ENCODE peak calls at places on chromosomes 5 and 9, in nine cellular contexts. U, D, P, C, E, S, J, T and G are unnamed samples.

GRCh38 chr9:128969491-128969890 is 22.0 kb downstream of the NUP188 start:
- DNase-seq in U (no peak), D (no peak), P (no peak), C (no peak), E (no peak), S (no peak), J (no peak), T (no peak), G (no peak)

GRCh38 chr5:124612023-124612422 is 134.4 kb downstream of the ZNF608 start:
- DNase-seq in U (no peak), D (no peak), P (no peak), C (no peak), E (no peak), S (no peak), J (no peak), T (no peak), G (no peak)

GRCh38 chr5:55645304-55645703 is 66.8 kb downstream of the SLC38A9 start:
- DNase-seq in U (no peak), D (no peak), P (no peak), C (no peak), E (no peak), S (no peak), J (no peak), T (no peak), G (no peak)

GRCh38 chr9:136829981-136830885 is 12.0 kb upstream of the AJM1 start:
- DNase-seq in U (no peak), D (no peak), P (peak), C (no peak), E (no peak), S (no peak), J (peak), T (no peak), G (no peak)

GRCh38 chr5:133225671-133226152 is 173.9 kb downstream of the HSPA4 start:
- DNase-seq in U (peak), D (no peak), P (no peak), C (no peak), E (peak), S (no peak), J (peak), T (no peak), G (no peak)

GRCh38 chr5:65020492-65020891 is 251.8 kb downstream of the CWC27 start:
- DNase-seq in U (no peak), D (no peak), P (no peak), C (no peak), E (no peak), S (no peak), J (no peak), T (no peak), G (no peak)

GRCh38 chr5:74641014-74641777 is 668 bp upstream of the ENC1 start:
- DNase-seq in U (peak), D (no peak), P (peak), C (peak), E (peak), S (peak), J (peak), T (peak), G (no peak)

GRCh38 chr5:170760126-170760525 is 23.4 kb upstream of the GABRP start:
- DNase-seq in U (no peak), D (no peak), P (no peak), C (no peak), E (no peak), S (no peak), J (no peak), T (no peak), G (no peak)

GRCh38 chr9:69919461-69920061 is 98.9 kb downstream of the CFAP95 start:
- DNase-seq in U (no peak), D (peak), P (no peak), C (no peak), E (peak), S (no peak), J (no peak), T (no peak), G (no peak)

GRCh38 chr9:12463641-12464040 is 229.5 kb upstream of the TYRP1 start:
- DNase-seq in U (no peak), D (no peak), P (no peak), C (no peak), E (no peak), S (no peak), J (no peak), T (no peak), G (no peak)

GRCh38 chr5:166062092-166062491 is 2229.4 kb upstream of the WWC1 start:
- DNase-seq in U (no peak), D (no peak), P (no peak), C (no peak), E (no peak), S (no peak), J (no peak), T (no peak), G (no peak)

GRCh38 chr5:107512029-107512428 is 158.7 kb downstream of the EFNA5 start:
- DNase-seq in U (no peak), D (no peak), P (no peak), C (no peak), E (no peak), S (no peak), J (no peak), T (no peak), G (no peak)

GRCh38 chr9:89234636-89235035 is 56.0 kb upstream of the SHC3 start:
- DNase-seq in U (peak), D (no peak), P (no peak), C (no peak), E (peak), S (no peak), J (no peak), T (no peak), G (no peak)

DNA sequence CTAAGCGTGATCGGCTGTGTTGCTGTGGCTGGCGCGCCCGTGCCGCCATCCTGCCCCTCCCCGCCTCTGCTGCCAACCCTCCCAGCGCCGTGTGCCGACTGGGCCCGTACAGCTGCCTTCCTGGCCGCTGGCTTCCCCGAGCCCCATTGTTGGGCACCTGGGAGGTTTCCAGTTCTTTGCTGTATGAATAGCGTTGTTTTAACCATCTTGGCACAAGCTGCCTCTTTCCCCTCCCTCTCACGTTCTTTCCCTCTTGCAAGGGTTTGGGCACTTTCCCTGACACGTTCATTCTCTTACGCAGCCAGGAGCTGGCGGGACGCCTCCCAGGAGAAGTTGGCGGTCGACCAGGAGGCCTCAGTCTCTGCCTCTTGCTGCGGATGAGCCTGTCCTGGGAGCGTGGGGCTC is 43.1 kb upstream of the RXRA start:
- DNase-seq in U (peak), D (peak), P (peak), C (no peak), E (no peak), S (peak), J (peak), T (peak), G (no peak)
- H3K27ac ChIP-seq in U (peak), D (no peak), P (peak), C (no peak), E (no peak), S (peak), J (peak), T (peak), G (no peak)

GRCh38 chr9:72540348-72540873 is 19.0 kb downstream of the TMC1 start:
- DNase-seq in U (no peak), D (no peak), P (no peak), C (no peak), E (no peak), S (no peak), J (no peak), T (no peak), G (no peak)

GRCh38 chr9:72537011-72537545 is 15.7 kb downstream of the TMC1 start:
- DNase-seq in U (no peak), D (no peak), P (no peak), C (no peak), E (no peak), S (no peak), J (no peak), T (no peak), G (no peak)

GRCh38 chr9:72538926-72539702 is 17.7 kb downstream of the TMC1 start:
- DNase-seq in U (no peak), D (no peak), P (no peak), C (no peak), E (no peak), S (no peak), J (no peak), T (no peak), G (no peak)

GRCh38 chr9:72537671-72538070 is 16.3 kb downstream of the TMC1 start:
- DNase-seq in U (no peak), D (no peak), P (no peak), C (no peak), E (no peak), S (no peak), J (no peak), T (no peak), G (no peak)

DNA sequence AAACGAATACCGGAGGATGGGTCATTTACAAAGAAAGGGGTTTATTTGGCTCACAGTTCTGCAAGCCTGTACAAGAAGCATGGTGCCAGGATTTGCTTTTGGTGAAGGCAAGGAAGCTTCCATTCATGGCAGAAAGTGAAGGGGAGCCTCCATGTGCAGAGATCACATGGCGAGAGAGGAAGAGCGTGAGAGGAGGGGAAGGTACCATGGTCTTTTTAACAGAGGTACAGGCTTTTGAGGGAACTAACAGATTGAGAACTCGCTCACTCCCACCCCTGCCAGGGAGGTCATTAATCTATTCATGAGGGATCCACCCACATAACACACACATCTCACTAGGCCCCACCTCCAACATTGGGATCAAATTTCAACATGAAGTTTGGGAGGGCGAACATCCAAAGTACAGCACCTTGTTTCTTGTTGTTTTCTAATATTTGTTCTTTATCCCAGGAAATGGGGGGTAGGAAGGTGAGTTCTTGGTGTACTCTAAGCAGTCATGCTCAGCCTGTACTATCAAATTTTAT is 18.5 kb downstream of the TMC1 start:
- DNase-seq in U (no peak), D (no peak), P (no peak), C (no peak), E (no peak), S (no peak), J (no peak), T (no peak), G (no peak)
- TF ChIP-seq CTCF in U (no peak), D (no peak), P (no peak), C (no peak), E (no peak), S (no peak), J (no peak), T (no peak), G (no peak)

GRCh38 chr5:138981606-138982005 is 106.5 kb upstream of the LRRTM2 start:
- DNase-seq in U (no peak), D (no peak), P (no peak), C (no peak), E (no peak), S (peak), J (no peak), T (no peak), G (no peak)

GRCh38 chr5:138978085-138978484 is 103.0 kb upstream of the LRRTM2 start:
- DNase-seq in U (no peak), D (no peak), P (no peak), C (no peak), E (no peak), S (no peak), J (no peak), T (no peak), G (no peak)

GRCh38 chr5:138979684-138980275 is 104.6 kb upstream of the LRRTM2 start:
- DNase-seq in U (no peak), D (no peak), P (no peak), C (no peak), E (no peak), S (peak), J (no peak), T (no peak), G (no peak)

GRCh38 chr5:138983984-138984383 is 108.8 kb upstream of the LRRTM2 start:
- DNase-seq in U (no peak), D (no peak), P (no peak), C (no peak), E (no peak), S (no peak), J (no peak), T (no peak), G (no peak)

GRCh38 chr5:138981131-138981530 is 106.0 kb upstream of the LRRTM2 start:
- DNase-seq in U (no peak), D (peak), P (no peak), C (no peak), E (no peak), S (peak), J (no peak), T (no peak), G (no peak)
- H3K27ac ChIP-seq in U (no peak), D (no peak), P (no peak), C (no peak), E (no peak), S (peak), J (no peak), T (no peak), G (no peak)

GRCh38 chr5:66232701-66233100 is 88.6 kb downstream of the SREK1 start:
- DNase-seq in U (no peak), D (no peak), P (no peak), C (no peak), E (no peak), S (no peak), J (no peak), T (no peak), G (no peak)
- TF ChIP-seq CTCF in U (no peak), D (no peak), P (no peak), C (no peak), E (no peak), S (no peak), J (no peak), T (no peak), G (no peak)

GRCh38 chr5:41509399-41510175 is 814 bp downstream of the PLCXD3 start:
- DNase-seq in U (no peak), D (no peak), P (peak), C (no peak), E (peak), S (no peak), J (peak), T (no peak), G (no peak)
- H3K27ac ChIP-seq in U (no peak), D (no peak), P (peak), C (no peak), E (peak), S (no peak), J (no peak), T (no peak), G (no peak)

DNA sequence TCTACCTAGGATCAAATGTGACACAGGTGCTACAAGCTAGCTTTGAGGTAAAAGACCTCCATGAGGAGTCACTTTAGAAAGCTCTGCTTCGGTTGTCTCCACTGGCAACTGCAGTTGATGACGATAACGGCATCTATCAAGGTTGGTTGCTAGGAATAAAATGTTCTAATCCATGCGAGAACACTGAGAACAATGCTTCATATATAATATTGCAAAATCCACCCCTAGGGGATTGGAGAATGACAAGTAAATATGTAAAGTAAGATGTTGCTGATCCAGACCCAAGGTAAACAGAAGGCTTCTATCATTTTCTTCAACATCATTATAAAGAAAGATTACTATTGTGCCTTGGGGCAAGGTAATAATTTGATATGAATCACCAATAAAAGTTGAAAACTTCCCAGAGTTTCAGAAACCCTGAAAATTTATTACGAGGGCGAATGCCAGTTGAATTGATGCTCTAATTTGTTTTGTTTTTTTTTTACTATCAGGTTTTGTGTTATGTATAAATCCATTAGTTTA is 1003.4 kb downstream of the CDH18 start:
- DNase-seq in U (no peak), D (no peak), P (no peak), C (no peak), E (no peak), S (no peak), J (no peak), T (no peak), G (no peak)
- TF ChIP-seq CTCF in U (no peak), D (no peak), P (no peak), C (no peak), E (no peak), S (no peak), J (no peak), T (no peak), G (no peak)